ENCODE peak calls at places on chromosomes 4 and X, in seven cellular contexts. One of them, this sample, is unnamed.

GRCh38 chrX:154057790-154058189 is 38.1 kb upstream of the IRAK1 start:
- DNase-seq in naive thymus-derived CD8-positive, alpha-beta T cell: no peak
- DNase-seq in Peyer's patch: no peak
- DNase-seq in transverse colon: no peak
- DNase-seq in progenitor cell of endocrine pancreas: no peak
- DNase-seq in substantia nigra: no peak
- DNase-seq in heart right ventricle: no peak
- DNase-seq in this sample: no peak

GRCh38 chr4:183323295-183323694 is 1.1 kb upstream of the CLDN24 start:
- DNase-seq in naive thymus-derived CD8-positive, alpha-beta T cell: no peak
- DNase-seq in progenitor cell of endocrine pancreas: no peak
- DNase-seq in heart right ventricle: no peak
- DNase-seq in transverse colon: no peak
- DNase-seq in Peyer's patch: no peak
- DNase-seq in substantia nigra: no peak
- DNase-seq in this sample: no peak

GRCh38 chr4:7434766-7435150 is at the start of gene PSAPL1:
- DNase-seq in substantia nigra: no peak
- DNase-seq in progenitor cell of endocrine pancreas: no peak
- DNase-seq in transverse colon: peak; percentile 33
- DNase-seq in naive thymus-derived CD8-positive, alpha-beta T cell: no peak
- DNase-seq in Peyer's patch: no peak
- DNase-seq in heart right ventricle: peak; percentile 21
- DNase-seq in this sample: no peak

GRCh38 chrX:17860811-17861495 is at the start of gene RAI2:
- DNase-seq in Peyer's patch: peak; percentile 53
- DNase-seq in substantia nigra: no peak
- DNase-seq in heart right ventricle: peak; percentile 25
- DNase-seq in naive thymus-derived CD8-positive, alpha-beta T cell: peak; percentile 41
- DNase-seq in progenitor cell of endocrine pancreas: peak; percentile 60
- DNase-seq in transverse colon: peak; percentile 22
- DNase-seq in this sample: peak; percentile 5

GRCh38 chr4:109302366-109303140 is at the start of gene COL25A1:
- DNase-seq in Peyer's patch: peak; percentile 47
- DNase-seq in progenitor cell of endocrine pancreas: peak; percentile 77
- DNase-seq in substantia nigra: no peak
- DNase-seq in transverse colon: peak; percentile 11
- DNase-seq in heart right ventricle: peak; percentile 53
- DNase-seq in naive thymus-derived CD8-positive, alpha-beta T cell: peak; percentile 45
- DNase-seq in this sample: no peak

GRCh38 chr4:71074452-71075299 is 81.2 kb downstream of the DCK start:
- DNase-seq in naive thymus-derived CD8-positive, alpha-beta T cell: no peak
- DNase-seq in progenitor cell of endocrine pancreas: no peak
- DNase-seq in transverse colon: peak; percentile 12
- DNase-seq in Peyer's patch: peak; percentile 53
- DNase-seq in heart right ventricle: peak; percentile 35
- DNase-seq in substantia nigra: no peak
- DNase-seq in this sample: no peak

GRCh38 chrX:119391279-119391678 is 7.9 kb upstream of the SLC25A43 start:
- DNase-seq in progenitor cell of endocrine pancreas: no peak
- DNase-seq in Peyer's patch: peak; percentile 62
- DNase-seq in transverse colon: peak; percentile 31
- DNase-seq in substantia nigra: no peak
- DNase-seq in naive thymus-derived CD8-positive, alpha-beta T cell: no peak
- DNase-seq in heart right ventricle: no peak
- DNase-seq in this sample: no peak

GRCh38 chr4:120692964-120693363 is 229.6 kb downstream of the PRDM5 start:
- DNase-seq in Peyer's patch: peak; percentile 51
- DNase-seq in heart right ventricle: no peak
- DNase-seq in transverse colon: peak; percentile 23
- DNase-seq in progenitor cell of endocrine pancreas: no peak
- DNase-seq in substantia nigra: no peak
- DNase-seq in naive thymus-derived CD8-positive, alpha-beta T cell: no peak
- DNase-seq in this sample: no peak

GRCh38 chr4:163923092-163923491 is 428.6 kb downstream of the TMA16 start:
- DNase-seq in progenitor cell of endocrine pancreas: no peak
- DNase-seq in heart right ventricle: no peak
- DNase-seq in substantia nigra: no peak
- DNase-seq in naive thymus-derived CD8-positive, alpha-beta T cell: no peak
- DNase-seq in transverse colon: no peak
- DNase-seq in Peyer's patch: no peak
- DNase-seq in this sample: no peak

GRCh38 chrX:17580529-17581155 is 156.7 kb upstream of the SCML1 start:
- DNase-seq in Peyer's patch: no peak
- DNase-seq in naive thymus-derived CD8-positive, alpha-beta T cell: no peak
- DNase-seq in progenitor cell of endocrine pancreas: no peak
- DNase-seq in transverse colon: no peak
- DNase-seq in heart right ventricle: peak; percentile 21
- DNase-seq in substantia nigra: no peak
- DNase-seq in this sample: no peak

GRCh38 chrX:50827996-50828395 is 14.0 kb upstream of the SHROOM4 start:
- DNase-seq in progenitor cell of endocrine pancreas: no peak
- DNase-seq in naive thymus-derived CD8-positive, alpha-beta T cell: no peak
- DNase-seq in transverse colon: no peak
- DNase-seq in heart right ventricle: no peak
- DNase-seq in Peyer's patch: peak; percentile 49
- DNase-seq in substantia nigra: no peak
- DNase-seq in this sample: no peak

GRCh38 chr4:4582653-4583052 is 40.8 kb upstream of the STX18 start:
- DNase-seq in transverse colon: no peak
- DNase-seq in progenitor cell of endocrine pancreas: no peak
- DNase-seq in heart right ventricle: no peak
- DNase-seq in Peyer's patch: no peak
- DNase-seq in naive thymus-derived CD8-positive, alpha-beta T cell: no peak
- DNase-seq in substantia nigra: no peak
- DNase-seq in this sample: no peak

GRCh38 chrX:130566028-130566683 is 164.4 kb downstream of the RBMX2 start:
- DNase-seq in progenitor cell of endocrine pancreas: no peak
- DNase-seq in transverse colon: no peak
- DNase-seq in heart right ventricle: no peak
- DNase-seq in naive thymus-derived CD8-positive, alpha-beta T cell: no peak
- DNase-seq in Peyer's patch: no peak
- DNase-seq in substantia nigra: no peak
- DNase-seq in this sample: no peak

GRCh38 chrX:150037041-150037440 is 98.8 kb upstream of the EOLA2 start:
- DNase-seq in transverse colon: no peak
- DNase-seq in progenitor cell of endocrine pancreas: no peak
- DNase-seq in naive thymus-derived CD8-positive, alpha-beta T cell: no peak
- DNase-seq in Peyer's patch: no peak
- DNase-seq in substantia nigra: no peak
- DNase-seq in heart right ventricle: no peak
- DNase-seq in this sample: no peak

GRCh38 chr4:153205757-153206156 is 1.5 kb downstream of the TRIM2 start:
- DNase-seq in heart right ventricle: no peak
- DNase-seq in naive thymus-derived CD8-positive, alpha-beta T cell: no peak
- DNase-seq in transverse colon: peak; percentile 80
- DNase-seq in progenitor cell of endocrine pancreas: no peak
- DNase-seq in Peyer's patch: peak; percentile 83
- DNase-seq in substantia nigra: no peak
- DNase-seq in this sample: no peak

GRCh38 chr4:62460329-62460728 is 1260.2 kb downstream of the ADGRL3 start:
- DNase-seq in heart right ventricle: no peak
- DNase-seq in transverse colon: no peak
- DNase-seq in Peyer's patch: no peak
- DNase-seq in progenitor cell of endocrine pancreas: no peak
- DNase-seq in substantia nigra: no peak
- DNase-seq in naive thymus-derived CD8-positive, alpha-beta T cell: no peak
- DNase-seq in this sample: no peak

GRCh38 chr4:30719363-30720020 is 677 bp upstream of the PCDH7 start:
- DNase-seq in naive thymus-derived CD8-positive, alpha-beta T cell: no peak
- DNase-seq in heart right ventricle: peak; percentile 52
- DNase-seq in transverse colon: peak; percentile 40
- DNase-seq in substantia nigra: peak; percentile 39
- DNase-seq in progenitor cell of endocrine pancreas: no peak
- DNase-seq in Peyer's patch: peak; percentile 48
- DNase-seq in this sample: no peak

GRCh38 chrX:110915120-110915519 is 119.5 kb upstream of the CHRDL1 start:
- DNase-seq in naive thymus-derived CD8-positive, alpha-beta T cell: no peak
- DNase-seq in progenitor cell of endocrine pancreas: no peak
- DNase-seq in transverse colon: no peak
- DNase-seq in heart right ventricle: no peak
- DNase-seq in substantia nigra: no peak
- DNase-seq in Peyer's patch: no peak
- DNase-seq in this sample: no peak

GRCh38 chr4:2290974-2291704 is 29.2 kb upstream of the MXD4 start:
- DNase-seq in substantia nigra: no peak
- DNase-seq in naive thymus-derived CD8-positive, alpha-beta T cell: peak; percentile 90
- DNase-seq in progenitor cell of endocrine pancreas: no peak
- DNase-seq in heart right ventricle: no peak
- DNase-seq in transverse colon: peak; percentile 51
- DNase-seq in Peyer's patch: peak; percentile 89
- DNase-seq in this sample: peak; percentile 77

GRCh38 chr4:184453402-184454160 is 20.8 kb downstream of the IRF2 start:
- DNase-seq in heart right ventricle: peak; percentile 28
- DNase-seq in Peyer's patch: peak; percentile 75
- DNase-seq in transverse colon: peak; percentile 59
- DNase-seq in naive thymus-derived CD8-positive, alpha-beta T cell: peak; percentile 62
- DNase-seq in progenitor cell of endocrine pancreas: no peak
- DNase-seq in substantia nigra: no peak
- DNase-seq in this sample: no peak

GRCh38 chr4:41363384-41363981 is 106.8 kb downstream of the UCHL1 start:
- DNase-seq in substantia nigra: peak; percentile 28
- DNase-seq in heart right ventricle: peak; percentile 66
- DNase-seq in naive thymus-derived CD8-positive, alpha-beta T cell: no peak
- DNase-seq in transverse colon: no peak
- DNase-seq in Peyer's patch: no peak
- DNase-seq in progenitor cell of endocrine pancreas: no peak
- DNase-seq in this sample: no peak

GRCh38 chrX:30973784-30974427 is 84.9 kb upstream of the TAB3 start:
- DNase-seq in heart right ventricle: no peak
- DNase-seq in progenitor cell of endocrine pancreas: no peak
- DNase-seq in naive thymus-derived CD8-positive, alpha-beta T cell: no peak
- DNase-seq in substantia nigra: no peak
- DNase-seq in transverse colon: no peak
- DNase-seq in Peyer's patch: no peak
- DNase-seq in this sample: no peak

GRCh38 chr4:163493643-163494359 is 689 bp upstream of the TMA16 start:
- DNase-seq in naive thymus-derived CD8-positive, alpha-beta T cell: no peak
- DNase-seq in transverse colon: peak; percentile 52
- DNase-seq in progenitor cell of endocrine pancreas: no peak
- DNase-seq in substantia nigra: no peak
- DNase-seq in Peyer's patch: peak; percentile 74
- DNase-seq in heart right ventricle: peak; percentile 13
- DNase-seq in this sample: no peak

GRCh38 chr4:173448919-173449641 is 50.2 kb upstream of the SCRG1 start:
- DNase-seq in Peyer's patch: no peak
- DNase-seq in heart right ventricle: peak; percentile 16
- DNase-seq in progenitor cell of endocrine pancreas: no peak
- DNase-seq in naive thymus-derived CD8-positive, alpha-beta T cell: no peak
- DNase-seq in substantia nigra: no peak
- DNase-seq in transverse colon: no peak
- DNase-seq in this sample: no peak

GRCh38 chr4:145301386-145302080 is 121.1 kb upstream of the OTUD4 start:
- DNase-seq in transverse colon: no peak
- DNase-seq in substantia nigra: no peak
- DNase-seq in naive thymus-derived CD8-positive, alpha-beta T cell: no peak
- DNase-seq in Peyer's patch: no peak
- DNase-seq in heart right ventricle: no peak
- DNase-seq in progenitor cell of endocrine pancreas: no peak
- DNase-seq in this sample: no peak

GRCh38 chr4:122759639-122760310 is 27.3 kb downstream of the BBS12 start:
- DNase-seq in naive thymus-derived CD8-positive, alpha-beta T cell: no peak
- DNase-seq in transverse colon: no peak
- DNase-seq in progenitor cell of endocrine pancreas: no peak
- DNase-seq in Peyer's patch: no peak
- DNase-seq in heart right ventricle: no peak
- DNase-seq in substantia nigra: no peak
- DNase-seq in this sample: no peak

GRCh38 chr4:169266081-169266480 is 4.7 kb downstream of the SH3RF1 start:
- DNase-seq in Peyer's patch: no peak
- DNase-seq in substantia nigra: no peak
- DNase-seq in heart right ventricle: no peak
- DNase-seq in naive thymus-derived CD8-positive, alpha-beta T cell: no peak
- DNase-seq in progenitor cell of endocrine pancreas: no peak
- DNase-seq in transverse colon: no peak
- DNase-seq in this sample: no peak

GRCh38 chrX:16870861-16871584 is 861 bp upstream of the RBBP7 start:
- DNase-seq in substantia nigra: peak; percentile 40
- DNase-seq in naive thymus-derived CD8-positive, alpha-beta T cell: no peak
- DNase-seq in progenitor cell of endocrine pancreas: peak; percentile 33
- DNase-seq in Peyer's patch: peak; percentile 64
- DNase-seq in transverse colon: no peak
- DNase-seq in heart right ventricle: peak; percentile 4
- DNase-seq in this sample: no peak

GRCh38 chr4:86960557-86960959 is 25.7 kb downstream of the AFF1 start:
- DNase-seq in Peyer's patch: no peak
- DNase-seq in naive thymus-derived CD8-positive, alpha-beta T cell: no peak
- DNase-seq in transverse colon: no peak
- DNase-seq in substantia nigra: no peak
- DNase-seq in heart right ventricle: no peak
- DNase-seq in progenitor cell of endocrine pancreas: no peak
- DNase-seq in this sample: no peak

GRCh38 chr4:158873795-158874359 is 105.1 kb downstream of the FNIP2 start:
- DNase-seq in heart right ventricle: no peak
- DNase-seq in transverse colon: no peak
- DNase-seq in substantia nigra: no peak
- DNase-seq in Peyer's patch: no peak
- DNase-seq in naive thymus-derived CD8-positive, alpha-beta T cell: no peak
- DNase-seq in progenitor cell of endocrine pancreas: no peak
- DNase-seq in this sample: no peak

GRCh38 chr4:113826431-113826830 is 64.9 kb upstream of the CAMK2D start:
- DNase-seq in naive thymus-derived CD8-positive, alpha-beta T cell: no peak
- DNase-seq in heart right ventricle: no peak
- DNase-seq in transverse colon: no peak
- DNase-seq in Peyer's patch: no peak
- DNase-seq in progenitor cell of endocrine pancreas: no peak
- DNase-seq in substantia nigra: no peak
- DNase-seq in this sample: no peak

GRCh38 chr4:74015126-74015780 is 16.8 kb upstream of the CXCL5 start:
- DNase-seq in Peyer's patch: no peak
- DNase-seq in substantia nigra: no peak
- DNase-seq in progenitor cell of endocrine pancreas: no peak
- DNase-seq in naive thymus-derived CD8-positive, alpha-beta T cell: no peak
- DNase-seq in transverse colon: no peak
- DNase-seq in heart right ventricle: no peak
- DNase-seq in this sample: no peak

This sample was measured in CD4-positive, alpha-beta T cell.